ENCODE peak calls at places on chromosome X, in seven cellular contexts. J is CD4-positive, alpha-beta T cell; H is MM.1S; M is astrocyte of the cerebellum; Q is fibroblast of lung; S is OCI-LY7; X is uterus. K is an unnamed sample.

GRCh38 chrX:134158821-134159512 is 78.0 kb upstream of the CCDC160 start:
- DNase-seq in Q (no peak), H (no peak), J (no peak), M (peak), S (no peak), X (no peak), K (no peak)

GRCh38 chrX:40444798-40445496 is 135.8 kb upstream of the ATP6AP2 start:
- DNase-seq in S (no peak), Q (no peak), H (no peak), M (no peak), X (no peak), J (no peak), K (no peak)

GRCh38 chrX:10875995-10876394 is 235.1 kb upstream of the HCCS start:
- DNase-seq in Q (no peak), J (no peak), H (no peak), S (no peak), M (no peak), X (no peak), K (no peak)

GRCh38 chrX:151973262-151973661 is 1.2 kb downstream of the GABRE start:
- DNase-seq in S (no peak), X (no peak), H (no peak), Q (peak), M (no peak), J (no peak), K (no peak)

GRCh38 chrX:74426071-74426470 is 4.8 kb downstream of the SLC16A2 start:
- DNase-seq in J (no peak), S (no peak), Q (no peak), X (no peak), M (no peak), H (no peak), K (no peak)

GRCh38 chrX:110103344-110103743 is 100.4 kb downstream of the TMEM164 start:
- DNase-seq in H (no peak), X (no peak), M (no peak), S (no peak), Q (no peak), J (no peak), K (no peak)

GRCh38 chrX:150203249-150203647 is 159.9 kb upstream of the MAMLD1 start:
- DNase-seq in H (no peak), X (no peak), S (no peak), Q (no peak), M (no peak), J (no peak), K (no peak)

GRCh38 chrX:40104649-40105015 is 6.9 kb upstream of the BCOR start:
- DNase-seq in S (peak), H (peak), M (no peak), Q (peak), X (peak), J (no peak), K (no peak)

GRCh38 chrX:24081661-24082154 is 27.0 kb downstream of the EIF2S3 start:
- DNase-seq in J (peak), M (peak), S (peak), X (peak), Q (peak), H (peak), K (peak)

GRCh38 chrX:53831662-53832635 is 145.4 kb upstream of the HUWE1 start:
- DNase-seq in S (peak), Q (peak), H (peak), M (no peak), X (no peak), J (peak), K (no peak)

GRCh38 chrX:153687121-153688039 is at the start of gene SLC6A8:
- DNase-seq in J (peak), X (peak), M (no peak), Q (peak), H (peak), S (peak), K (peak)

GRCh38 chrX:8846271-8846670 is 45.1 kb upstream of the FAM9A start:
- DNase-seq in X (no peak), Q (peak), H (no peak), M (no peak), J (no peak), S (no peak), K (no peak)

GRCh38 chrX:94435799-94436198 is 761.8 kb downstream of the FAM133A start:
- DNase-seq in X (no peak), S (no peak), H (no peak), J (no peak), Q (no peak), M (no peak), K (no peak)

GRCh38 chrX:18390941-18391538 is 34.4 kb upstream of the CDKL5 start:
- DNase-seq in Q (peak), M (peak), X (peak), S (peak), J (peak), H (peak), K (peak)

GRCh38 chrX:44456685-44457084 is 86.0 kb downstream of the FUNDC1 start:
- DNase-seq in M (no peak), H (no peak), S (no peak), Q (no peak), J (no peak), X (no peak), K (no peak)

GRCh38 chrX:11888421-11888820 is 130.4 kb downstream of the MSL3 start:
- DNase-seq in Q (no peak), H (no peak), S (no peak), X (no peak), J (no peak), M (no peak), K (no peak)

GRCh38 chrX:124238268-124238667 is 94.2 kb upstream of the TEX13D start:
- DNase-seq in M (no peak), X (no peak), J (no peak), S (no peak), H (no peak), Q (no peak), K (no peak)

GRCh38 chrX:118974908-118975671 is 672 bp downstream of the LONRF3 start:
- DNase-seq in Q (peak), J (peak), M (no peak), X (peak), H (peak), S (no peak), K (no peak)

GRCh38 chrX:10246846-10247245 is 90.1 kb downstream of the CLCN4 start:
- DNase-seq in Q (no peak), X (no peak), J (no peak), S (no peak), M (no peak), H (no peak), K (no peak)

GRCh38 chrX:119266364-119266995 is 30.4 kb downstream of the PGRMC1 start:
- DNase-seq in Q (no peak), H (peak), M (peak), S (peak), X (no peak), J (no peak), K (no peak)

GRCh38 chrX:88789825-88790224 is 42.8 kb downstream of the CPXCR1 start:
- DNase-seq in Q (no peak), H (no peak), J (no peak), X (no peak), S (no peak), M (no peak), K (no peak)

GRCh38 chrX:10327651-10328050 is 170.9 kb downstream of the CLCN4 start:
- DNase-seq in H (no peak), S (no peak), Q (peak), M (no peak), J (no peak), X (no peak), K (no peak)

GRCh38 chrX:9928083-9928482 is 39.1 kb upstream of the CLDN34 start:
- DNase-seq in M (no peak), S (no peak), X (no peak), H (no peak), Q (no peak), J (no peak), K (no peak)

GRCh38 chrX:103329991-103330390 is at the start of gene TCEAL7:
- DNase-seq in S (no peak), M (peak), J (no peak), X (peak), H (no peak), Q (peak), K (peak)

GRCh38 chrX:418927-419729 is 32.4 kb upstream of the PPP2R3B start:
- DNase-seq in S (no peak), X (no peak), J (no peak), M (no peak), H (no peak), Q (no peak), K (no peak)

GRCh38 chrX:42952621-42953020 is 174.7 kb upstream of the PPP1R2C start:
- DNase-seq in X (no peak), S (no peak), Q (no peak), J (no peak), M (no peak), H (no peak), K (no peak)

GRCh38 chrX:44035576-44035975 is 62.4 kb upstream of the NDP start:
- DNase-seq in X (no peak), Q (peak), H (no peak), S (no peak), M (no peak), J (no peak), K (no peak)

GRCh38 chrX:126799059-126799458 is 20.5 kb upstream of the PRR32 start:
- DNase-seq in H (no peak), X (no peak), M (no peak), Q (no peak), S (no peak), J (no peak), K (no peak)

GRCh38 chrX:10939384-10939783 is 171.7 kb upstream of the HCCS start:
- DNase-seq in S (no peak), Q (peak), J (no peak), X (no peak), H (no peak), M (peak), K (no peak)

GRCh38 chrX:50812995-50813842 is 775 bp downstream of the SHROOM4 start:
- DNase-seq in J (no peak), H (no peak), M (no peak), X (peak), Q (peak), S (no peak), K (no peak)

GRCh38 chrX:153763989-153764755 is at the start of gene PLXNB3:
- DNase-seq in H (peak), X (peak), J (peak), Q (peak), S (peak), M (peak), K (peak)

GRCh38 chrX:11381464-11381863 is 88.3 kb downstream of the AMELX start:
- DNase-seq in J (no peak), M (peak), H (peak), X (no peak), Q (peak), S (peak), K (peak)

GRCh38 chrX:53087378-53087777 is 5.2 kb downstream of the TSPYL2 start:
- DNase-seq in H (no peak), X (no peak), M (no peak), S (no peak), Q (no peak), J (no peak), K (no peak)

GRCh38 chrX:154429708-154430107 is 1.2 kb downstream of the ATP6AP1 start:
- DNase-seq in J (no peak), M (no peak), S (no peak), Q (no peak), H (no peak), X (no peak), K (no peak)

GRCh38 chrX:155434906-155435743 is 23.3 kb downstream of the F8A3 start:
- DNase-seq in H (no peak), J (no peak), Q (no peak), X (peak), S (no peak), M (no peak), K (no peak)

DNA sequence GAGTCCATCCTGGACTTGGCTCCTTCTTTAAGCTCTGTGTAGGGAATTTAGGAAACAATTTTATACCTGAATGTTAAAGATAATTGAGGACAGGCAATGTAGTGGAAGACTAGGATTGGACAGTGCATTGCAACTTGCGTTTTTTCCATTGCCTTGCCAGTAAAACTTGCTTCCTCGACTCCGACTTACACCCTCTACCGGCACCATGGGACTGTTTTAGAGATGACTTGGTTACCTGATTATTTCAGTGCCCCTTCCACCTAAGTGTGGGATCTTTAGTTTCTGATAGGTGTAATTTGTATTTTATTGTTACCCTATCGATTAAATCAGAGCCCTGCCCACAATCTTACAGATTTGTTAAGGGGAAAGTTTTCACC is 1.2 kb downstream of the PRPS1 start:
- DNase-seq in H (peak), S (peak), J (no peak), M (no peak), Q (peak), X (no peak), K (no peak)
- TF ChIP-seq CTCF in H (peak), S (peak), J (no peak), M (peak), Q (peak), X (no peak), K (peak)

GRCh38 chrX:68842781-68843581 is 14.2 kb downstream of the EFNB1 start:
- DNase-seq in Q (peak), S (no peak), X (no peak), H (no peak), M (peak), J (no peak), K (no peak)
- TF ChIP-seq CTCF in Q (no peak), S (no peak), X (no peak), H (no peak), M (no peak), J (no peak), K (no peak)

GRCh38 chrX:137352101-137352660 is 213.7 kb upstream of the ZIC3 start:
- DNase-seq in M (no peak), J (no peak), Q (no peak), S (peak), X (no peak), H (peak), K (no peak)
- TF ChIP-seq CTCF in M (no peak), J (no peak), Q (no peak), S (peak), X (no peak), H (peak), K (no peak)

DNA sequence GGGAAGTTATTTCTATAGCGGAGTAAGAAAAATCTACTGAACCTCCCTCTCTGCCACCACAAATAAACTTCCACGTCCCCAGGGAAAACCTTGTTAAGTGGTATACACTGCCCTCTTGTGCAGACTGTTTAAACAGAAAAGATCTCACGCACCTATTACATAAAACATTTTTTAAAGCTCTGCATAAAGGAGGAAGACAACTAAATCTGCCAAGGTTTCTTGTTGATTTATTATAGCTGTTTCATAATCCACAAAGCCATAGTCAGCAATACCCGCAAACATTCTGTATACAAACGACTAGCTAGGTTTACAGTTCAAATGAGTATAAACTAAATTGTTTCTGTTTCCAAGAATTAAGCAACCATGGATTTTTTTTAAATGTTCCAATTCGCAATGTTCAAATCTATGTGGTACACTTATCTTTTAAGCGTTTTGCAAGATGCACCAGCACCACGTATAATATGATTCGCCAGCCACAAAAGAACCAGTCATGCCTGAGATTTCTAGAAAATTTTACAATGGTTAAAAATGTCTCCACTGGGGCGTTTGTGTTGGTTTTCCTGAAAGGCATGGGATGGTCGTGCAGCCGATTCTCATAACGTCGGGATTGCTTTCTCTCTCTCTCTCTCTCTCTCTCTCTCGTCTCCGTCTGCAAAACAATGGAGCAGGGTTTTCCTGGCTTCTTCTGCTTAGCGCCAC is 164.6 kb downstream of the PRKX start:
- DNase-seq in X (no peak), M (peak), S (peak), H (no peak), J (no peak), Q (peak), K (peak)
- TF ChIP-seq CTCF in X (peak), M (peak), S (peak), H (no peak), J (no peak), Q (peak), K (peak)